ENCODE peak calls at places on chromosomes 5 and 9, in ten cellular contexts. D is brain microvascular endothelial cell; O is activated naive CD4-positive, alpha-beta T cell; Y is stimulated activated naive B cell treated with anti-CD40 and anti-IgM and Interleukin-4, amounts not matched to agents 10 μg/mL and 1 μg/mL and 100 μg/mL, for 72 hours; Q is activated effector memory CD4-positive, alpha-beta T cell treated with anti-CD3 and anti-CD28 coated beads, Interleukin-2, amount 50 U/mL, for 16 hours; E is dorsolateral prefrontal cortex; P is PC-3; K is NCI-H460; A is endothelial cell; W is activated T-cell treated with anti-CD3 and anti-CD28 coated beads, Interleukin-2, amount 50 U/mL, for 4 hours. V is an unnamed sample.

GRCh38 chr9:133274236-133275104 is 531 bp downstream of the ABO start:
- DNase-seq in D (no peak), O (no peak), Y (no peak), Q (no peak), E (no peak), P (no peak), K (no peak), A (no peak), W (no peak), V (no peak)

GRCh38 chr9:98926016-98926415 is 17.7 kb upstream of the COL15A1 start:
- DNase-seq in D (no peak), O (no peak), Y (no peak), Q (no peak), E (no peak), P (no peak), K (no peak), A (no peak), W (no peak), V (no peak)

GRCh38 chr5:139167952-139168720 is 30.0 kb downstream of the SIL1 start:
- DNase-seq in D (no peak), O (no peak), Y (no peak), Q (no peak), E (no peak), P (no peak), K (no peak), A (no peak), W (no peak), V (no peak)

GRCh38 chr5:79471556-79471955 is 42.4 kb downstream of the HOMER1 start:
- DNase-seq in D (no peak), O (no peak), Y (no peak), Q (no peak), E (no peak), P (no peak), K (no peak), A (no peak), W (no peak), V (no peak)

GRCh38 chr9:119004618-119004990 is 364.6 kb downstream of the BRINP1 start:
- DNase-seq in D (peak; percentile 28), O (no peak), Y (no peak), Q (no peak), E (no peak), P (no peak), K (no peak), A (no peak), W (no peak), V (peak; percentile 6)

GRCh38 chr9:92609142-92609500 is 60.8 kb downstream of the IPPK start:
- DNase-seq in D (no peak), O (no peak), Y (no peak), Q (no peak), E (no peak), P (no peak), K (no peak), A (no peak), W (no peak), V (no peak)

GRCh38 chr9:135087489-135087791 is at the start of gene OLFM1:
- DNase-seq in D (peak; percentile 46), O (no peak), Y (peak; percentile 20), Q (no peak), E (peak; percentile 87), P (peak; percentile 48), K (peak; percentile 84), A (peak; percentile 83), W (no peak), V (peak; percentile 17)

GRCh38 chr5:157721159-157721558 is 10.1 kb upstream of the THG1L start:
- DNase-seq in D (no peak), O (no peak), Y (no peak), Q (no peak), E (no peak), P (no peak), K (no peak), A (no peak), W (no peak), V (peak; percentile 58)

GRCh38 chr5:7759257-7759871 is 91.6 kb downstream of the CFAP90 start:
- DNase-seq in D (no peak), O (no peak), Y (no peak), Q (no peak), E (no peak), P (no peak), K (no peak), A (no peak), W (no peak), V (no peak)

GRCh38 chr9:38022995-38023394 is 46.0 kb downstream of the SHB start:
- DNase-seq in D (no peak), O (no peak), Y (no peak), Q (no peak), E (peak; percentile 62), P (peak; percentile 66), K (no peak), A (no peak), W (no peak), V (peak; percentile 66)

GRCh38 chr5:138721979-138722378 is 31.2 kb upstream of the CTNNA1 start:
- DNase-seq in D (no peak), O (no peak), Y (no peak), Q (no peak), E (no peak), P (no peak), K (no peak), A (no peak), W (no peak), V (no peak)

GRCh38 chr5:72034710-72035109 is 72.6 kb upstream of the MAP1B start:
- DNase-seq in D (no peak), O (no peak), Y (no peak), Q (no peak), E (no peak), P (no peak), K (no peak), A (no peak), W (no peak), V (no peak)

GRCh38 chr9:79671558-79671957 is 99.8 kb downstream of the TLE4 start:
- DNase-seq in D (no peak), O (no peak), Y (no peak), Q (no peak), E (no peak), P (peak; percentile 39), K (no peak), A (no peak), W (no peak), V (no peak)

GRCh38 chr5:14270212-14270702 is 127.1 kb downstream of the TRIO start:
- DNase-seq in D (peak; percentile 73), O (no peak), Y (no peak), Q (no peak), E (no peak), P (peak; percentile 83), K (peak; percentile 72), A (peak; percentile 38), W (no peak), V (peak; percentile 74)

GRCh38 chr9:107768224-107768623 is 278.7 kb upstream of the KLF4 start:
- DNase-seq in D (no peak), O (no peak), Y (no peak), Q (no peak), E (no peak), P (no peak), K (no peak), A (peak; percentile 64), W (no peak), V (no peak)

V was measured in HT-29.